ENCODE peak calls at places on chromosomes 13 and 19, in six cellular contexts. W is neuronal stem cell, Q is H9, A is trophoblast cell, R is H1, J is mesenchymal stem cell. M is an unnamed sample.

GRCh38 chr19:52527954-52528326 is 472 bp downstream of the ZNF808 start:
- DNase-seq in W (no peak), Q (peak), A (no peak), R (peak), J (no peak), M (no peak)

GRCh38 chr13:80157261-80157942 is 183.5 kb downstream of the SPRY2 start:
- DNase-seq in W (no peak), Q (no peak), A (no peak), R (no peak), J (peak), M (peak)

GRCh38 chr19:45280471-45280961 is 29.4 kb downstream of the MARK4 start:
- DNase-seq in W (no peak), Q (no peak), A (no peak), R (no peak), J (no peak), M (no peak)

GRCh38 chr13:104586010-104586746 is 1520.0 kb upstream of the SLC10A2 start:
- DNase-seq in W (no peak), Q (no peak), A (peak), R (no peak), J (peak), M (peak)

GRCh38 chr13:41004875-41005693 is 14.0 kb downstream of the ELF1 start:
- DNase-seq in W (no peak), Q (no peak), A (no peak), R (no peak), J (peak), M (no peak)

GRCh38 chr13:113351514-113352026 is 12.4 kb downstream of the GRTP1 start:
- DNase-seq in W (no peak), Q (peak), A (no peak), R (no peak), J (no peak), M (no peak)

GRCh38 chr13:25574437-25575426 is 203.0 kb downstream of the ATP8A2 start:
- DNase-seq in W (peak), Q (peak), A (peak), R (peak), J (peak), M (peak)

GRCh38 chr13:83085186-83085900 is 796.9 kb downstream of the SLITRK1 start:
- DNase-seq in W (no peak), Q (no peak), A (no peak), R (no peak), J (peak), M (peak)

GRCh38 chr19:31641591-31641990 is 292.4 kb upstream of the TSHZ3 start:
- DNase-seq in W (no peak), Q (no peak), A (no peak), R (no peak), J (no peak), M (no peak)

GRCh38 chr13:111241006-111241755 is 79.3 kb upstream of the TEX29 start:
- DNase-seq in W (no peak), Q (no peak), A (no peak), R (peak), J (no peak), M (no peak)

GRCh38 chr13:112132619-112133018 is 65.7 kb downstream of the SOX1 start:
- DNase-seq in W (no peak), Q (no peak), A (no peak), R (no peak), J (no peak), M (no peak)

GRCh38 chr13:80382576-80382975 is 41.6 kb upstream of the SPRY2 start:
- DNase-seq in W (no peak), Q (no peak), A (no peak), R (no peak), J (no peak), M (no peak)

GRCh38 chr13:41386206-41386605 is 71.1 kb upstream of the RGCC start:
- DNase-seq in W (no peak), Q (no peak), A (no peak), R (no peak), J (no peak), M (no peak)

GRCh38 chr19:38661166-38661565 is 13.7 kb downstream of the ACTN4 start:
- DNase-seq in W (no peak), Q (no peak), A (no peak), R (no peak), J (no peak), M (no peak)

GRCh38 chr13:59901191-59901590 is 262.5 kb downstream of the DIAPH3 start:
- DNase-seq in W (no peak), Q (no peak), A (no peak), R (no peak), J (no peak), M (no peak)

GRCh38 chr19:18762125-18763023 is 28.7 kb downstream of the COMP start:
- DNase-seq in W (no peak), Q (no peak), A (no peak), R (no peak), J (no peak), M (no peak)

GRCh38 chr19:55809381-55810058 is 22.3 kb downstream of the NLRP11 start:
- DNase-seq in W (no peak), Q (peak), A (peak), R (peak), J (no peak), M (peak)

GRCh38 chr13:70098669-70099068 is 9.0 kb upstream of the ATXN8OS start:
- DNase-seq in W (no peak), Q (no peak), A (peak), R (no peak), J (peak), M (no peak)

GRCh38 chr19:18878058-18878797 is 17.7 kb downstream of the CERS1 start:
- DNase-seq in W (no peak), Q (peak), A (no peak), R (no peak), J (no peak), M (no peak)

GRCh38 chr13:41025518-41025917 is 6.4 kb upstream of the ELF1 start:
- DNase-seq in W (no peak), Q (no peak), A (no peak), R (no peak), J (no peak), M (no peak)

GRCh38 chr13:54676526-54677113 is 1648.0 kb downstream of the OLFM4 start:
- DNase-seq in W (no peak), Q (no peak), A (no peak), R (no peak), J (no peak), M (no peak)

GRCh38 chr13:25652764-25653163 is 281.0 kb downstream of the ATP8A2 start:
- DNase-seq in W (no peak), Q (no peak), A (no peak), R (no peak), J (no peak), M (no peak)

GRCh38 chr13:48478401-48478800 is 54.5 kb downstream of the RCBTB2 start:
- DNase-seq in W (no peak), Q (no peak), A (peak), R (no peak), J (no peak), M (peak)

GRCh38 chr19:45170146-45171106 is 7.6 kb downstream of the TRAPPC6A start:
- DNase-seq in W (no peak), Q (no peak), A (peak), R (no peak), J (no peak), M (no peak)

GRCh38 chr13:112958127-112958989 is 10.7 kb upstream of the MCF2L start:
- DNase-seq in W (no peak), Q (no peak), A (no peak), R (no peak), J (no peak), M (no peak)

GRCh38 chr19:10603084-10603872 is 16.2 kb upstream of the AP1M2 start:
- DNase-seq in W (no peak), Q (peak), A (peak), R (peak), J (peak), M (no peak)

GRCh38 chr13:64029343-64030093 is 2613.9 kb upstream of the PCDH20 start:
- DNase-seq in W (no peak), Q (no peak), A (no peak), R (no peak), J (no peak), M (no peak)

GRCh38 chr19:48745208-48745995 is 1.3 kb downstream of the IZUMO1 start:
- DNase-seq in W (no peak), Q (peak), A (peak), R (peak), J (peak), M (peak)
- H3K23ac ChIP-seq in W (no peak), Q (no peak), A (no peak), R (no peak), J (no peak), M (no peak)

DNA sequence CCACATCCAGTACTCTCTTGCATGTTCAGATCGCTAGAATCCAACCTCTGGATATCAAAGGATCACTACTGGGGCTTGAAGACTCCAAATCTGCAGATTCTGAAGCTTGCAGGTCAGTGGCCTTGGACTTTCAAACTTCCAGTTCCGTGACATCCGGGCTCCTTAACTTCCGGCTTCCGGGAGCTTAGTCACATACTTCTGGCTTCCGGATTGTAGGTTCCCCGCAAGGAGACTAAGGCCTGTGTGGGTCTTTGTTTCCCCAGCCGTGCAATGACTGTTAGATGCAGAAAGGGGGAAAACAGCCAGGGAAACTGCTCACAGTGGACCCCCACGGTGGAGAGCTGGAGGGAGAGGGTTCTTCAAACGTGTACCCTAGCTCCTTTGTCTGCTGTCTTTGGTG is 41.4 kb downstream of the ZNF333 start:
- DNase-seq in W (no peak), Q (no peak), A (no peak), R (no peak), J (no peak), M (no peak)
- H2AFZ ChIP-seq in W (peak), Q (peak), A (no peak), R (no peak), J (no peak), M (peak)

GRCh38 chr19:47156861-47157454 is 26.3 kb downstream of the SAE1 start:
- DNase-seq in W (no peak), Q (no peak), A (no peak), R (no peak), J (peak), M (no peak)

GRCh38 chr19:47158879-47159509 is 28.4 kb downstream of the SAE1 start:
- DNase-seq in W (no peak), Q (no peak), A (peak), R (no peak), J (no peak), M (peak)

GRCh38 chr19:47155141-47155540 is 24.5 kb downstream of the SAE1 start:
- DNase-seq in W (no peak), Q (no peak), A (no peak), R (no peak), J (no peak), M (no peak)

GRCh38 chr19:47157455-47158321 is 27.1 kb downstream of the SAE1 start:
- DNase-seq in W (peak), Q (peak), A (peak), R (peak), J (peak), M (peak)

GRCh38 chr19:47158367-47158791 is 27.7 kb downstream of the SAE1 start:
- DNase-seq in W (no peak), Q (no peak), A (no peak), R (no peak), J (no peak), M (no peak)
- H3K23ac ChIP-seq in W (no peak), Q (no peak), A (no peak), R (no peak), J (no peak), M (peak)

DNA sequence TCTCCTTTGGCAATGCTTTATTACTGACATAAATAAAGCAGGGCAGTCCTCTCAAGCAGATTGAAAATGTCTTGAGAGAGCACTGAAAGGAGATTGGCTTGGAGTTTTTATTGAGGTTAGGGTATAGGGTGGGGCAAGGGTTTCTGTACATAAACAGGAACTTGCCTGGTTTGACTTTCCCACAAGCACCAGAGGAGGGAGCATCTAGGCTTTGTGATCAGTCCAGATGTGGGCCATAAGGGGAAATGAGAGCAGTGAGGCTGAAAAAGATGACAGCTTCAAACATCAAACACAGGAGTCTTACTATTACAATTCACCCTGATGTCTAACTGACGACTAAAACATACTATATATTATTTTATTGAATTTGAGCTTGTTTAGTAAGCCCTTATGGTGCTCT is 260.9 kb downstream of the MTUS2 start:
- DNase-seq in W (no peak), Q (no peak), A (no peak), R (no peak), J (peak), M (no peak)
- H2AFZ ChIP-seq in W (no peak), Q (no peak), A (no peak), R (no peak), J (no peak), M (no peak)

GRCh38 chr19:794989-795658 is 2.1 kb upstream of the PTBP1 start:
- DNase-seq in W (no peak), Q (peak), A (no peak), R (peak), J (no peak), M (no peak)

GRCh38 chr19:795691-796581 is 1.3 kb upstream of the PTBP1 start:
- DNase-seq in W (no peak), Q (peak), A (no peak), R (no peak), J (no peak), M (no peak)

GRCh38 chr19:798415-799075 is 1.3 kb downstream of the PTBP1 start:
- DNase-seq in W (no peak), Q (no peak), A (peak), R (no peak), J (no peak), M (no peak)

GRCh38 chr19:797528-798414 is 519 bp downstream of the PTBP1 start:
- DNase-seq in W (peak), Q (peak), A (peak), R (peak), J (peak), M (peak)

DNA sequence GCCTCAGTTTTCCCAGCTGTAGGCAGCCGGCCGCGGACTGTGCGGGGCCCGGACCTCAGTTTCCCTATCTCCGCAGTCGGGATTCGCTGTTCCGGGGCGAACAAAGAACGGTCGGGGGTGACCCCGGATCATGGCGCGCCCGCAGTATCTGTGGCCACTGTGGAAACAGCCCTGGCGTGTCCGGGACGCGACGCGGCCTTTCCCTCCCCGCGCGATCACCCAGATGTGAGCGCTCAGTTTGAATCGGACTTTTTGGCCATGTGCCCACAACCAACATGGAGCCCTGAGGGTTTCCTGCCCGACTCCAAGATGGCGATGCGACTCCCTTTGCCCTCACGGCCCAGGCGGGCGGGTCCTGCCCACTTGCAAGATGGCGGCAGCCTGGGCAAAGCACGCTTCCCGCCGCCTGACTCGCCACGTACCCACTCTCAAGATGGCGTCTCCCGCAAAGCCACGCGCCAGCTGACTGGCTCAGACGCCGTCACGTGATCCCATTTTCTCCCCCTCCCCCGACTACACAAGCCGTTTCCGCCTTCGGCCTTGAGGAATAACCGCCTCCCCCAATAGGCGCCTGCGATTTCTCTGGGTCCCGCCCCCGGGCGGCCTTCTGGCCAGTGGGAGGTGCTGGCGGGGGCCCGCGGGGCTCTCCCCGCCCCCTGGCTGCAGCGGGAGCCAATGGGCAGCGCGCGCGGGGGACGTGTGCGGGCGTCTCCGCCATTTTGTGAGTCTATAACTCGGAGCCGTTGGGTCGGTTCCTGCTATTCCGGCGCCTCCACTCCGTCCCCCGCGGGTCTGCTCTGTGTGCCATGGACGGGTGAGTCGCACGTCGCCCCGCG is at the start of gene PTBP1:
- DNase-seq in W (peak), Q (peak), A (peak), R (peak), J (peak), M (peak)
- H3K23ac ChIP-seq in W (peak), Q (no peak), A (no peak), R (no peak), J (no peak), M (peak)

GRCh38 chr19:4606921-4607678 is 32.2 kb upstream of the TNFAIP8L1 start:
- DNase-seq in W (peak), Q (peak), A (no peak), R (peak), J (peak), M (no peak)
- H2AFZ ChIP-seq in W (peak), Q (no peak), A (peak), R (peak), J (no peak), M (peak)

GRCh38 chr13:101416181-101417042 is at the start of gene NALCN:
- DNase-seq in W (peak), Q (peak), A (peak), R (peak), J (peak), M (no peak)
- H3K23ac ChIP-seq in W (no peak), Q (no peak), A (peak), R (no peak), J (no peak), M (no peak)

DNA sequence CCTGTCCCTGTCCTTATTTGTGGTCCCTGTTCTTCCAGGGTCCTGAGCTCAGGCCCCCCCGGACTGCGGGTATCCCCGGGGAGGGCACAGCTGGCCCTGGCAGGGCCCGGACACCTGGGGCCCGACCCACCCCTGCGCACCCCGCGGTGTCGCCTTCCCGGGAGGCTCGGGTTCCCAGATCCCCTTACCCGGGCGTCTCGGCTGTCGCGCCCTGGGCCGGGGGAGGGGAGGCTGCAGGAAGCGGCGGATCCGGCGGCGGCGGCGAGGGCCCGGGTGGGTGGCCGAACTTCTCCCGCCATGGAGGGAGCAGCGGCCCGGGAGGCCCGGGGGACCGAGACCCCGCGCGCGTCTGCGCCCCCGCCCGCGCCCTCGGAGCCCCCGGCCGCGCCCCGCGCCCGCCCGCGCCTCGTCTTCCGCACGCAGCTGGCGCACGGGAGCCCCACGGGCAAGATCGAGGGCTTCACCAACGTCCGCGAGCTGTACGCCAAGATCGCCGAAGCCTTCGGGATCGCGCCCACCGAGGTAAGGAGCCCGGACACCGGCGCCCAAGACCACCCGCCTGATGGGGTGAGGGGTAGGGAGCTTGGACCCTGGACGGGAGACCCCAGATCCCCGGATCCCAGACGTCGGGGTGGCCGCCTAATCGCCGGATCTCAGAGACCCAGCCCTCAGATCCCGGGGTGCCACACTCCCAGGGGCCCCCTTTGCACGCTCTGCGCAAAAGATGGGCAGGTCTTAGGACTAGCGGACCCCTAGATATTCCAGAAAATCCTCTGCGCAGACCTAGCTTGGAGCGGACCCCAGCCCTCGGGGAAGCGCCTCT is at the start of gene GIPC3:
- DNase-seq in W (no peak), Q (no peak), A (no peak), R (peak), J (no peak), M (no peak)
- H2AFZ ChIP-seq in W (peak), Q (no peak), A (peak), R (peak), J (no peak), M (peak)

DNA sequence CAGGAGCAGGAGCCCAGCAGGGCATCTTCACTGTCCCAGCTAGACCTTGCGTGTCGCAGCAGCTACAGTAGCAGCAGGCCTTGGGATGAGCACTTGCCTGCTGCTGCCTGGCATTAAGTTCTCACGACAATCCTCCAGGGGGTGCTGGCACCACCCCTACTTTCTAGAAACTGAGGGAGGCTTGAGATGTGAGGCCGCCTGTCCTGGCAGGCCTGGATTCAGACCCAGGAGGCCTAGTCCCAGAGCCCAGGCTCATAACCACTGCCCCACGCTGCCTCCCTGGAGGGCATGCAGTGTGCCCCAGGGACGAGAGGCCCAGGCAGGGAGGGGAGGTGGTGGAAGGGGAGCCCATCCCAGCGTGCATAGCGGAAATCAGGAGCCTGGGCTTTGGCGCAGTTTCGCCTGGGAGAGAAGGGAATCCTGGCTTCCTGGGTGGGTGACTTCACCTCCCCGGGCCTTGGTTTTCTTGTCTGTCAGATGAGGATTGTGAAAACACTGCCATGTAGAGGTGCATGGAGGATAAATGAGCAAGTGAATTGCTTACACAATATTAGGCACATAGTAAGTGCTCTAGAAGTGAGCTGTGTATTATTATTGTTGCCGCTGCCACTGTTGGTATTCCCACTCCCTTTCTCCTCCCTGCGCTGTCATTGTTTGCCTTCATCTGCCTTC is 26.1 kb downstream of the PPP5C start:
- DNase-seq in W (peak), Q (peak), A (no peak), R (peak), J (peak), M (no peak)
- H3K23ac ChIP-seq in W (no peak), Q (no peak), A (no peak), R (no peak), J (no peak), M (peak)